ENCODE peak calls at places on chromosomes 4 and X, in four cellular contexts. J is CD4-positive, alpha-beta memory T cell; H is GM23248; I is cardiac muscle cell. Z is an unnamed sample.

GRCh38 chr4:141899103-141899502 is 262.7 kb downstream of the IL15 start:
- DNase-seq in H (no peak), J (no peak), I (no peak), Z (no peak)

GRCh38 chr4:32341342-32341741 is 1621.2 kb downstream of the PCDH7 start:
- DNase-seq in H (no peak), J (no peak), I (no peak), Z (no peak)

GRCh38 chrX:10932842-10933440 is 178.2 kb upstream of the HCCS start:
- DNase-seq in I (no peak), J (no peak), H (peak; percentile 38), Z (no peak)

GRCh38 chr4:8940792-8941491 is 69.3 kb upstream of the HMX1 start:
- DNase-seq in H (no peak), I (no peak), J (no peak), Z (no peak)

GRCh38 chr4:110032603-110033002 is 119.9 kb downstream of the EGF start:
- DNase-seq in I (peak; percentile 56), H (no peak), J (no peak), Z (no peak)

GRCh38 chr4:38930696-38931095 is 63.1 kb downstream of the FAM114A1 start:
- DNase-seq in J (no peak), H (no peak), I (no peak), Z (no peak)

GRCh38 chr4:71239365-71239764 is 99.5 kb upstream of the SLC4A4 start:
- DNase-seq in H (peak; percentile 66), J (no peak), I (no peak), Z (no peak)

GRCh38 chr4:124633285-124633941 is 79.1 kb downstream of the ANKRD50 start:
- DNase-seq in J (no peak), I (no peak), H (no peak), Z (no peak)

GRCh38 chrX:103453655-103454054 is 65.6 kb downstream of the RAB40A start:
- DNase-seq in H (peak; percentile 93), J (no peak), I (peak; percentile 90), Z (no peak)

GRCh38 chrX:150362599-150363481 is at the start of gene MAMLD1:
- DNase-seq in J (peak; percentile 75), H (peak; percentile 87), I (peak; percentile 81), Z (no peak)

GRCh38 chr4:127479031-127479622 is 153.6 kb upstream of the INTU start:
- DNase-seq in I (peak; percentile 57), H (peak; percentile 67), J (no peak), Z (no peak)

GRCh38 chr4:3416821-3417221 is 24.9 kb upstream of the HGFAC start:
- DNase-seq in H (no peak), I (no peak), J (no peak), Z (no peak)

GRCh38 chr4:142348489-142349076 is 497.5 kb downstream of the INPP4B start:
- DNase-seq in J (no peak), H (no peak), I (no peak), Z (no peak)

GRCh38 chrX:105313596-105313995 is 93.1 kb upstream of the TEX13A start:
- DNase-seq in H (no peak), J (no peak), I (no peak), Z (no peak)

GRCh38 chr4:17098946-17099345 is 200.5 kb upstream of the LDB2 start:
- DNase-seq in J (no peak), H (no peak), I (no peak), Z (no peak)

GRCh38 chrX:11244641-11245040 is 48.6 kb upstream of the AMELX start:
- DNase-seq in J (no peak), H (peak; percentile 39), I (peak; percentile 83), Z (no peak)

GRCh38 chr4:71607780-71608673 is 175.9 kb downstream of the GC start:
- DNase-seq in J (no peak), I (peak; percentile 41), H (peak; percentile 20), Z (peak; percentile 29)

GRCh38 chrX:139058831-139059495 is 347.4 kb upstream of the FGF13 start:
- DNase-seq in J (no peak), H (peak; percentile 51), I (no peak), Z (no peak)

GRCh38 chr4:37601527-37601926 is 84.6 kb downstream of the RELL1 start:
- DNase-seq in I (peak; percentile 99), J (no peak), H (peak; percentile 74), Z (peak; percentile 77)

GRCh38 chr4:139934336-139934735 is 219.6 kb downstream of the MAML3 start:
- DNase-seq in H (peak; percentile 68), J (no peak), I (peak; percentile 33), Z (no peak)

GRCh38 chr4:99755223-99755944 is 61.2 kb upstream of the DAPP1 start:
- DNase-seq in H (peak; percentile 29), J (no peak), I (peak; percentile 4), Z (no peak)

GRCh38 chr4:184401397-184402171 is 72.8 kb downstream of the IRF2 start:
- DNase-seq in H (no peak), J (no peak), I (no peak), Z (no peak)

GRCh38 chrX:96837808-96838207 is 45.9 kb upstream of the RPA4 start:
- DNase-seq in I (peak; percentile 10), J (no peak), H (peak; percentile 7), Z (no peak)

GRCh38 chr4:25169446-25169845 is 9.2 kb upstream of the SEPSECS start:
- DNase-seq in I (no peak), H (no peak), J (no peak), Z (no peak)

GRCh38 chrX:17081535-17081934 is 135.1 kb downstream of the REPS2 start:
- DNase-seq in I (peak; percentile 6), H (no peak), J (no peak), Z (no peak)

GRCh38 chr4:134337584-134337983 is 136.0 kb upstream of the PABPC4L start:
- DNase-seq in H (no peak), I (no peak), J (no peak), Z (no peak)

GRCh38 chr4:36385951-36386561 is 104.6 kb downstream of the DTHD1 start:
- DNase-seq in H (no peak), J (peak; percentile 75), I (no peak), Z (no peak)

GRCh38 chrX:67288958-67289641 is 254.7 kb upstream of the AR start:
- DNase-seq in H (no peak), I (no peak), J (no peak), Z (no peak)

GRCh38 chr4:107036602-107037151 is 564 bp upstream of the DKK2 start:
- DNase-seq in H (peak; percentile 24), J (no peak), I (no peak), Z (no peak)
- H3K4me3 ChIP-seq in H (peak overlapping the region; percentile 77), J (no peak overlapping the region), I (peak overlapping the region; percentile 30), Z (no peak overlapping the region)

GRCh38 chr4:168273838-168274237 is 44.7 kb downstream of the DDX60 start:
- DNase-seq in J (no peak), I (no peak), H (no peak), Z (no peak)

GRCh38 chr4:168269879-168270278 is 48.7 kb downstream of the DDX60 start:
- DNase-seq in H (no peak), J (no peak), I (no peak), Z (no peak)

GRCh38 chr4:168274871-168275270 is 43.7 kb downstream of the DDX60 start:
- DNase-seq in I (no peak), H (no peak), J (no peak), Z (no peak)

GRCh38 chr4:168275836-168276235 is 42.7 kb downstream of the DDX60 start:
- DNase-seq in H (no peak), J (no peak), I (no peak), Z (no peak)

GRCh38 chr4:168272488-168272887 is 46.1 kb downstream of the DDX60 start:
- DNase-seq in I (no peak), H (no peak), J (no peak), Z (no peak)
- H3K4me1 ChIP-seq in I (no peaks in the 10 kb centered on the region), H (no peaks in the 10 kb centered on the region), J (no peaks in the 10 kb centered on the region), Z (no peaks in the 10 kb centered on the region)

GRCh38 chrX:129638917-129639316 is 15.8 kb downstream of the APLN start:
- DNase-seq in I (no peak), H (no peak), J (no peak), Z (no peak)
- H3K9me3 ChIP-seq in I (no peaks in the 10 kb centered on the region), H (no peaks in the 10 kb centered on the region), J (no peaks in the 10 kb centered on the region), Z (no peaks in the 10 kb centered on the region)

DNA sequence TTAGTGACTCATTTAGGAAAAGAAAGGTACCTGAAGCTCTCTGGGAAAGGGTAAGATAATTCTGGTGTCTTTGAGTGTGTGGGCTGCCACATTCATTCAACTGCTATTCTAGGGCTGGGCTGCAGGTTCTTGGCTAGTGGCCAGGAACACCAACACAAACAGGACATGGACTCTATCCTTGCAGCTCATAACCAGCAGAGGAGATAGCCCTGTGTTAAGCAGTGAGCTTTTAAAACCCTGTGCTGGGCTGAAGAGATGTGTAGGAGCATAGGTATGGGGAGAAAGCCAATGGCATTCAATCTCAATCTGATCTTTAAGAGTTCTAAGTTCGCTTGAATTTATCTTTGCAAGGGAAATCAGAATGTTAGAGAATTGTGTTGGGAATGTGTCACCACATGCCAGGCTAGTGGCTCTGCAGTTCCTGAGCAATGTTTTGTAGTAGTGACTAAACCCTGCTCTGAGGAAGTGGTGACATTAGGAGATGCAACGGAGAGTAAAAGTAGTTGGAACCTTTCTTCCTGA is 39.2 kb downstream of the SGMS2 start:
- DNase-seq in I (peak; percentile 55), H (peak; percentile 53), J (no peak), Z (no peak)
- H3K4me3 ChIP-seq in I (no peak overlapping the region), H (no peak overlapping the region), J (no peak overlapping the region), Z (no peak overlapping the region)

DNA sequence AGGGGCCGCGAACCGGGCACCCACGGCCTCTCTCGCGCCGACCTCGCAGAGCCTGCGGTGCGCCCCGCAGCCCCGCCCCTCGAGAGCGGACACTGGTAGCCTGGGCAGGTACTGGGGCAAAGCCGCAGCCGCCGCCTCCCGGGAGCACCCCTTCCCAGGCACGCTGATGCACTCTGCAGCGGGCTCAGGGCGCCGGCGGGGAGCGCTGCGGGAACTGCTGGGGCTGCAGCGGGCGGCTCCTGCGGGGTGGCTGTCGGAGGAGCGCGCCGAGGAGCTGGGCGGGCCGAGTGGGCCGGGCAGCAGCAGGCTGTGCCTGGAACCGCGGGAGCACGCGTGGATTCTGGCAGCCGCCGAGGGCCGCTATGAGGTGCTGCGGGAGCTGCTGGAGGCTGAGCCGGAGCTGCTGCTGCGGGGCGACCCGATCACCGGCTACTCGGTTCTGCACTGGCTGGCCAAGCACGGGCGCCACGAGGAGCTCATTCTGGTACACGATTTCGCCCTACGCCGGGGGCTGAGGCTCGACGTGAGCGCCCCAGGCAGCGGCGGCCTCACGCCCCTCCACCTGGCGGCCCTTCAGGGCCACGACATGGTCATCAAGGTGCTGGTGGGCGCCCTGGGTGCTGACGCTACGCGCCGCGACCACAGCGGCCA is 419 bp downstream of the SOWAHD start:
- DNase-seq in J (peak; percentile 53), I (no peak), H (peak; percentile 38), Z (no peak)
- H3K4me1 ChIP-seq in J (peaks cover 56% of the 10 kb centered on the region), I (no peaks in the 10 kb centered on the region), H (peaks cover 13% of the 10 kb centered on the region), Z (no peaks in the 10 kb centered on the region)

GRCh38 chrX:13152511-13152868 is 108.1 kb upstream of the FAM9C start:
- DNase-seq in I (no peak), H (no peak), J (no peak), Z (no peak)

GRCh38 chrX:13149702-13150101 is 105.3 kb upstream of the FAM9C start:
- DNase-seq in J (no peak), I (no peak), H (peak; percentile 54), Z (no peak)

GRCh38 chrX:13151806-13152510 is 107.5 kb upstream of the FAM9C start:
- DNase-seq in J (peak; percentile 86), H (peak; percentile 69), I (peak; percentile 46), Z (no peak)

DNA sequence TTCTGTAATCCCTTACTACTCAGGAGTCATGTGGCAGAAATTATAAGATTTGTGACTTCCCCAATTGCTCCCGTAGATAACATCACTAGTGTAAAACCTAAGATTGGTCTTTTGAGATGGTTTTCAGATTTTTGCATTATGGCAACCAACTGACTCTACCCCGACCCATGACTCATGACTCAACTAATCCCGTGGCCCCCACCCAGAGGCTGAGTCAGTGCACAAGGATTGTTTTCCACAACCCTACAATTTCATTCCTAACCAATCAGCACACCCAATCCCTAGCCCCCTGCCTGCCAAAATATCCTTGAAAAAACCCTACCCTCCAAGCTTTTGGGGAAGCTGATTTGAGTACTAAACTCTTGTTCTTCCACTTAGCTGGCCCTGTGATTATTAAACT is 109.4 kb upstream of the FAM9C start:
- DNase-seq in I (no peak), J (no peak), H (peak; percentile 69), Z (no peak)
- H3K9me3 ChIP-seq in I (no peaks in the 10 kb centered on the region), J (no peaks in the 10 kb centered on the region), H (no peaks in the 10 kb centered on the region), Z (no peaks in the 10 kb centered on the region)